ENCODE peak calls at places on chromosomes 6 and 20, in six cellular contexts. L is stimulated activated CD4-positive, alpha-beta T cell treated with anti-CD3 and anti-CD28 coated beads, Interleukin-4, amount 100 ng/mL, for 48 hours; A is COR-L47; G is erythroblast; E is fibroblast of the conjunctiva; P is Calu3. V is an unnamed sample.

GRCh38 chr6:35736293-35736894 is 438 bp upstream of the ARMC12 start:
- DNase-seq in E (peak), A (peak), G (peak), P (peak), L (peak), V (peak)

GRCh38 chr6:38673397-38674165 is 29.4 kb downstream of the GLO1 start:
- DNase-seq in L (no peak), A (no peak), P (no peak), G (peak), E (no peak), V (no peak)

GRCh38 chr6:54624779-54625178 is 221.8 kb upstream of the FAM83B start:
- DNase-seq in E (no peak), A (no peak), L (no peak), P (no peak), G (no peak), V (no peak)

GRCh38 chr6:148414836-148415235 is 72.2 kb downstream of the SASH1 start:
- DNase-seq in E (peak), P (no peak), L (no peak), G (no peak), A (no peak), V (no peak)

GRCh38 chr20:49237531-49237930 is 18.3 kb downstream of the DDX27 start:
- DNase-seq in E (no peak), A (no peak), L (no peak), P (no peak), G (no peak), V (no peak)

GRCh38 chr6:5656226-5656625 is 350.5 kb downstream of the NRN1 start:
- DNase-seq in A (no peak), P (no peak), L (no peak), G (no peak), E (no peak), V (no peak)

GRCh38 chr20:50248104-50248631 is 57.5 kb downstream of the CEBPB start:
- DNase-seq in G (no peak), A (no peak), L (no peak), E (no peak), P (peak), V (no peak)

GRCh38 chr6:131646249-131646670 is 9.2 kb downstream of the ENPP3 start:
- DNase-seq in G (peak), E (no peak), L (no peak), P (no peak), A (no peak), V (no peak)

GRCh38 chr20:51789434-51789833 is 12.9 kb downstream of the SALL4 start:
- DNase-seq in E (no peak), L (no peak), G (no peak), A (no peak), P (no peak), V (no peak)

GRCh38 chr20:63893999-63894357 is 948 bp upstream of the DNAJC5 start:
- DNase-seq in L (no peak), G (no peak), P (no peak), E (no peak), A (no peak), V (no peak)

GRCh38 chr6:106113256-106113954 is 27.3 kb downstream of the PRDM1 start:
- DNase-seq in P (no peak), A (no peak), E (no peak), L (no peak), G (no peak), V (no peak)

GRCh38 chr6:119575721-119576120 is 226.2 kb upstream of the MAN1A1 start:
- DNase-seq in P (no peak), L (no peak), E (no peak), A (no peak), G (no peak), V (no peak)